ENCODE peak calls at places on chromosomes 13 and 19, in nine cellular contexts. E is NCI-H1105 treated with DMSO at 0.1 percent for 48 hours; Y is NCI-H1930; D is left ventricle myocardium superior; Z is amniotic stem cell; O is HS-27A; T is activated CD8-positive, alpha-beta memory T cell treated with anti-CD3 and anti-CD28 coated beads for 48 hours; X is GM04504; P is H4. U is an unnamed sample.
A peak's percentile ranks its signal among the peaks of the same experiment; 100 is the strongest.

GRCh38 chr19:1862068-1862423 is 1.3 kb downstream of the KLF16 start:
- DNase-seq in E (no peak), Y (no peak), D (no peak), Z (no peak), O (no peak), T (no peak), X (no peak), P (no peak), U (no peak)

GRCh38 chr19:17749912-17750317 is 1.4 kb upstream of the FCHO1 start:
- DNase-seq in E (no peak), Y (no peak), D (no peak), Z (no peak), O (no peak), T (no peak), X (no peak), P (no peak), U (no peak)

GRCh38 chr13:66424417-66424816 is 805.7 kb downstream of the PCDH9 start:
- DNase-seq in E (no peak), Y (no peak), D (no peak), Z (peak; percentile 41), O (no peak), T (no peak), X (no peak), P (no peak), U (peak; percentile 75)

GRCh38 chr13:69619651-69620050 is 488.0 kb upstream of the ATXN8OS start:
- DNase-seq in E (no peak), Y (no peak), D (no peak), Z (no peak), O (no peak), T (no peak), X (no peak), P (no peak), U (no peak)

GRCh38 chr19:38294090-38294489 is 10.0 kb upstream of the C19orf33 start:
- DNase-seq in E (no peak), Y (no peak), D (no peak), Z (no peak), O (no peak), T (no peak), X (no peak), P (no peak), U (no peak)

GRCh38 chr13:32901994-32902780 is 114.0 kb upstream of the KL start:
- DNase-seq in E (no peak), Y (no peak), D (peak; percentile 58), Z (no peak), O (no peak), T (no peak), X (no peak), P (no peak), U (no peak)

GRCh38 chr19:1608414-1609391 is 3.4 kb upstream of the UQCR11 start:
- DNase-seq in E (no peak), Y (no peak), D (no peak), Z (no peak), O (no peak), T (no peak), X (no peak), P (no peak), U (no peak)

GRCh38 chr13:112752711-112753541 is 63.1 kb downstream of the ATP11A start:
- DNase-seq in E (no peak), Y (no peak), D (peak; percentile 45), Z (no peak), O (no peak), T (no peak), X (no peak), P (no peak), U (no peak)

GRCh38 chr19:46015961-46016425 is 6.9 kb downstream of the PGLYRP1 start:
- DNase-seq in E (peak; percentile 36), Y (no peak), D (no peak), Z (no peak), O (no peak), T (no peak), X (no peak), P (no peak), U (no peak)

GRCh38 chr19:15187026-15188007 is 13.5 kb downstream of the NOTCH3 start:
- DNase-seq in E (no peak), Y (peak; percentile 25), D (no peak), Z (no peak), O (no peak), T (no peak), X (no peak), P (no peak), U (no peak)

GRCh38 chr13:53068841-53069520 is 40.4 kb downstream of the OLFM4 start:
- DNase-seq in E (no peak), Y (peak; percentile 14), D (no peak), Z (no peak), O (no peak), T (no peak), X (no peak), P (no peak), U (no peak)